ENCODE peak calls at places on chromosomes 13 and 19, in eight cellular contexts. K is DND-41; O is AG09309; U is stimulated activated CD4-positive, alpha-beta T cell treated with anti-CD3 and anti-CD28 coated beads, Interleukin-4, amount 100 ng/mL, for 1 hour; T is naive B cell; G is mucosa of descending colon; F is GM12865; Z is M059J. E is an unnamed sample.

GRCh38 chr19:435707-436412 is 25.0 kb downstream of the SHC2 start:
- DNase-seq in Z (no peak), K (no peak), F (no peak), G (no peak), U (no peak), O (no peak), T (no peak), E (no peak)

GRCh38 chr13:105998233-105998550 is 537.3 kb downstream of the EFNB2 start:
- DNase-seq in T (no peak), O (no peak), Z (no peak), G (no peak), U (no peak), F (no peak), K (no peak), E (no peak)

GRCh38 chr13:97944396-97945029 is 9.0 kb upstream of the IPO5 start:
- DNase-seq in O (no peak), G (no peak), U (no peak), T (no peak), F (no peak), Z (peak), K (no peak), E (no peak)

GRCh38 chr13:107900775-107901174 is 314.6 kb downstream of the LIG4 start:
- DNase-seq in K (no peak), Z (no peak), G (no peak), T (no peak), U (no peak), O (no peak), F (no peak), E (no peak)

GRCh38 chr13:20351279-20352022 is 119.3 kb upstream of the GJB6 start:
- DNase-seq in U (no peak), F (no peak), T (no peak), Z (peak), K (no peak), O (peak), G (no peak), E (no peak)

GRCh38 chr19:13050274-13050673 is 52.4 kb downstream of the LYL1 start:
- DNase-seq in Z (no peak), T (no peak), G (no peak), F (no peak), U (no peak), O (no peak), K (no peak), E (no peak)

GRCh38 chr19:11101057-11101456 is 11.8 kb downstream of the LDLR start:
- DNase-seq in O (no peak), K (no peak), Z (no peak), G (no peak), F (no peak), U (no peak), T (no peak), E (no peak)

GRCh38 chr13:97142452-97142851 is 79.7 kb upstream of the MBNL2 start:
- DNase-seq in O (no peak), U (no peak), F (no peak), Z (no peak), G (peak), T (no peak), K (no peak), E (no peak)

GRCh38 chr13:93309886-93310520 is 83.4 kb downstream of the GPC6 start:
- DNase-seq in Z (peak), T (no peak), U (no peak), K (no peak), G (no peak), F (peak), O (peak), E (no peak)

GRCh38 chr19:10033614-10034013 is 20.3 kb downstream of the RDH8 start:
- DNase-seq in F (no peak), O (no peak), Z (no peak), T (no peak), K (no peak), U (no peak), G (no peak), E (no peak)

GRCh38 chr13:107906131-107906530 is 309.2 kb downstream of the LIG4 start:
- DNase-seq in U (no peak), K (no peak), F (no peak), T (no peak), G (no peak), O (no peak), Z (no peak), E (no peak)

GRCh38 chr19:57171551-57172081 is 4.3 kb upstream of the DUXA start:
- DNase-seq in G (no peak), T (peak), U (peak), F (no peak), O (no peak), K (no peak), Z (peak), E (no peak)

GRCh38 chr13:28609936-28610335 is 49.0 kb upstream of the POMP start:
- DNase-seq in T (no peak), U (no peak), O (peak), G (no peak), K (no peak), F (no peak), Z (peak), E (no peak)

GRCh38 chr13:35333157-35333556 is 143.3 kb downstream of the MAB21L1 start:
- DNase-seq in U (no peak), G (no peak), K (no peak), O (no peak), Z (no peak), F (no peak), T (no peak), E (no peak)

GRCh38 chr19:1715540-1715939 is 37.8 kb upstream of the ONECUT3 start:
- DNase-seq in G (no peak), Z (no peak), T (no peak), O (no peak), F (no peak), K (no peak), U (no peak), E (no peak)

GRCh38 chr13:74819549-74819948 is 662.4 kb downstream of the TBC1D4 start:
- DNase-seq in K (no peak), F (no peak), Z (no peak), T (no peak), U (no peak), G (no peak), O (no peak), E (no peak)

GRCh38 chr13:75173457-75174356 is 308.3 kb downstream of the TBC1D4 start:
- DNase-seq in U (no peak), O (no peak), K (peak), Z (peak), G (no peak), T (no peak), F (no peak), E (no peak)

GRCh38 chr13:111115051-111115840 is at the start of gene ARHGEF7:
- DNase-seq in G (no peak), U (no peak), F (no peak), T (no peak), Z (no peak), K (no peak), O (no peak), E (no peak)

GRCh38 chr13:24328145-24328544 is 18.8 kb downstream of the C1QTNF9 start:
- DNase-seq in F (no peak), K (no peak), T (no peak), O (no peak), Z (no peak), U (no peak), G (no peak), E (no peak)

GRCh38 chr13:96052655-96053002 is 572 bp downstream of the UGGT2 start:
- DNase-seq in T (no peak), K (no peak), O (peak), F (peak), Z (peak), G (no peak), U (no peak), E (no peak)

GRCh38 chr19:43581467-43581866 is 5.9 kb downstream of the PINLYP start:
- DNase-seq in G (no peak), Z (no peak), T (no peak), U (no peak), F (no peak), K (no peak), O (no peak), E (no peak)

GRCh38 chr19:54481326-54481930 is 8.3 kb upstream of the CDC42EP5 start:
- DNase-seq in G (no peak), Z (peak), U (no peak), T (peak), K (peak), O (no peak), F (peak), E (no peak)

GRCh38 chr19:38360839-38361631 is 13.3 kb upstream of the PSMD8 start:
- DNase-seq in U (no peak), G (no peak), Z (no peak), K (no peak), T (no peak), F (no peak), O (no peak), E (no peak)

E was measured in stomach.